ENCODE peak calls at places on chromosomes 5 and 9, in seven cellular contexts. R, B, W, S, T, Y and M are unnamed samples.

GRCh38 chr9:121901616-121902015 is 191.5 kb downstream of the TTLL11 start:
- DNase-seq in B (no peak), W (no peak), Y (no peak), S (no peak), T (no peak), R (no peak), M (no peak)

GRCh38 chr5:83965431-83965830 is 244.8 kb upstream of the HAPLN1 start:
- DNase-seq in T (no peak), W (no peak), Y (no peak), R (no peak), S (no peak), B (no peak), M (no peak)

GRCh38 chr9:114616684-114617520 is 5.8 kb downstream of the TMEM268 start:
- DNase-seq in T (no peak), R (no peak), S (peak; percentile 56), W (no peak), Y (peak; percentile 29), B (no peak), M (peak; percentile 35)

GRCh38 chr5:179319741-179320281 is 25.4 kb downstream of the ADAMTS2 start:
- DNase-seq in S (peak; percentile 38), T (peak; percentile 75), W (no peak), Y (peak; percentile 20), R (no peak), B (peak; percentile 61), M (no peak)

GRCh38 chr5:58922392-58923171 is 339.7 kb downstream of the RAB3C start:
- DNase-seq in R (no peak), T (peak; percentile 75), W (no peak), S (no peak), Y (peak; percentile 94), B (peak; percentile 31), M (no peak)

GRCh38 chr5:37789991-37790390 is 49.9 kb downstream of the GDNF start:
- DNase-seq in R (no peak), S (no peak), Y (no peak), B (no peak), T (peak; percentile 86), W (no peak), M (no peak)

GRCh38 chr9:136849960-136850865 is 1.0 kb downstream of the PHPT1 start:
- DNase-seq in T (no peak), W (no peak), Y (peak; percentile 61), S (no peak), R (no peak), B (no peak), M (no peak)

GRCh38 chr9:5355817-5356216 is 16.1 kb upstream of the RLN1 start:
- DNase-seq in Y (no peak), B (no peak), S (no peak), R (no peak), T (no peak), W (no peak), M (no peak)

GRCh38 chr5:135153259-135153658 is 119.2 kb upstream of the PITX1 start:
- DNase-seq in Y (no peak), S (no peak), B (no peak), T (no peak), W (no peak), R (no peak), M (no peak)

GRCh38 chr5:119072496-119072895 is 1.6 kb downstream of the DMXL1 start:
- DNase-seq in R (no peak), W (no peak), B (no peak), T (peak; percentile 27), S (no peak), Y (no peak), M (no peak)

GRCh38 chr5:141839015-141839513 is 39.1 kb downstream of the PCDH1 start:
- DNase-seq in R (no peak), Y (no peak), T (peak; percentile 56), S (no peak), B (no peak), W (no peak), M (no peak)

GRCh38 chr9:16126042-16126441 is 573.2 kb downstream of the CCDC171 start:
- DNase-seq in R (no peak), Y (no peak), W (no peak), S (no peak), B (peak; percentile 18), T (peak; percentile 70), M (no peak)

GRCh38 chr9:80028501-80028900 is 456.7 kb downstream of the TLE4 start:
- DNase-seq in B (no peak), S (no peak), T (peak; percentile 36), W (no peak), Y (no peak), R (no peak), M (no peak)

GRCh38 chr9:22693151-22693550 is 246.5 kb downstream of the DMRTA1 start:
- DNase-seq in T (peak; percentile 39), B (no peak), S (no peak), Y (no peak), R (no peak), W (no peak), M (no peak)

GRCh38 chr9:8649157-8649556 is 849.6 kb upstream of the DMAC1 start:
- DNase-seq in Y (no peak), R (no peak), B (no peak), S (no peak), T (no peak), W (no peak), M (no peak)

GRCh38 chr5:1515921-1516571 is 7.7 kb downstream of the LPCAT1 start:
- DNase-seq in T (peak; percentile 63), S (peak; percentile 32), W (no peak), Y (peak; percentile 7), R (no peak), B (no peak), M (peak; percentile 8)

GRCh38 chr9:77865385-77865784 is 166.2 kb downstream of the GNAQ start:
- DNase-seq in B (no peak), Y (no peak), S (peak; percentile 57), R (no peak), W (no peak), T (no peak), M (no peak)

GRCh38 chr5:150642567-150642927 is 2.1 kb downstream of the SYNPO start:
- DNase-seq in T (peak; percentile 96), B (peak; percentile 74), W (no peak), Y (peak; percentile 86), R (no peak), S (no peak), M (no peak)

GRCh38 chr5:156386976-156387375 is 60.0 kb downstream of the SGCD start:
- DNase-seq in W (no peak), T (no peak), R (no peak), S (no peak), Y (no peak), B (no peak), M (no peak)

GRCh38 chr5:43602456-43602817 is 543 bp upstream of the NNT start:
- DNase-seq in T (peak; percentile 74), R (peak; percentile 6), B (no peak), Y (peak; percentile 45), W (peak; percentile 37), S (no peak), M (peak; percentile 33)

GRCh38 chr9:98811051-98811650 is 3.7 kb downstream of the GALNT12 start:
- DNase-seq in S (no peak), Y (no peak), T (peak; percentile 96), R (no peak), W (no peak), B (no peak), M (no peak)

GRCh38 chr9:3434594-3434993 is 91.2 kb downstream of the RFX3 start:
- DNase-seq in W (no peak), S (no peak), T (peak; percentile 72), R (no peak), Y (peak; percentile 22), B (no peak), M (no peak)

GRCh38 chr9:5499889-5500398 is 10.4 kb upstream of the PDCD1LG2 start:
- DNase-seq in W (no peak), Y (no peak), S (no peak), B (peak; percentile 20), T (peak; percentile 44), R (no peak), M (no peak)

GRCh38 chr5:106262395-106262794 is 1408.3 kb downstream of the EFNA5 start:
- DNase-seq in S (no peak), W (no peak), B (no peak), Y (no peak), T (no peak), R (no peak), M (no peak)

GRCh38 chr5:81817980-81818379 is 67.1 kb upstream of the SSBP2 start:
- DNase-seq in Y (no peak), B (no peak), W (no peak), S (no peak), R (no peak), T (no peak), M (no peak)

GRCh38 chr5:20445326-20445860 is 457.4 kb upstream of the CDH18 start:
- DNase-seq in Y (no peak), R (no peak), W (no peak), B (no peak), T (no peak), S (no peak), M (no peak)

GRCh38 chr5:82334085-82334680 is 56.0 kb upstream of the RPS23 start:
- DNase-seq in T (peak; percentile 42), W (no peak), R (no peak), Y (no peak), B (no peak), S (no peak), M (no peak)

GRCh38 chr9:101923451-101923850 is 185.0 kb upstream of the GRIN3A start:
- DNase-seq in T (no peak), S (no peak), Y (no peak), R (no peak), W (no peak), B (no peak), M (no peak)

GRCh38 chr5:59661939-59662615 is 231.4 kb downstream of the PDE4D start:
- DNase-seq in Y (no peak), W (no peak), T (no peak), S (no peak), R (no peak), B (peak; percentile 15), M (no peak)

GRCh38 chr5:180816608-180817534 is 14.3 kb upstream of the MGAT1 start:
- DNase-seq in S (no peak), B (peak; percentile 91), T (no peak), R (no peak), Y (no peak), W (no peak), M (no peak)

GRCh38 chr9:87535817-87536539 is 38.3 kb downstream of the DAPK1 start:
- DNase-seq in T (no peak), R (no peak), S (no peak), B (no peak), W (peak; percentile 42), Y (no peak), M (no peak)

GRCh38 chr5:151856861-151857260 is 67.8 kb downstream of the GLRA1 start:
- DNase-seq in B (no peak), S (no peak), W (no peak), Y (no peak), T (no peak), R (no peak), M (no peak)

GRCh38 chr5:154363411-154363810 is 82.4 kb upstream of the SAP30L start:
- DNase-seq in T (no peak), W (no peak), S (no peak), Y (no peak), B (no peak), R (no peak), M (no peak)

GRCh38 chr9:129455151-129455995 is 165.5 kb downstream of the C9orf50 start:
- DNase-seq in R (no peak), S (no peak), B (no peak), Y (no peak), W (no peak), T (peak; percentile 45), M (no peak)

GRCh38 chr9:121350993-121351561 is 19.0 kb downstream of the STOM start:
- DNase-seq in T (peak; percentile 95), B (peak; percentile 29), R (no peak), S (no peak), W (no peak), Y (no peak), M (no peak)

GRCh38 chr5:1438871-1439270 is 6.4 kb downstream of the SLC6A3 start:
- DNase-seq in B (no peak), R (no peak), S (peak; percentile 30), Y (no peak), W (no peak), T (no peak), M (no peak)

GRCh38 chr5:169599451-169599850 is 15.9 kb downstream of the SPDL1 start:
- DNase-seq in R (no peak), T (no peak), S (no peak), B (no peak), Y (no peak), W (no peak), M (no peak)

GRCh38 chr9:10488937-10489336 is 123.9 kb downstream of the PTPRD start:
- DNase-seq in B (no peak), Y (no peak), W (no peak), R (no peak), T (no peak), S (no peak), M (no peak)